ENCODE peak calls at places on chromosomes 16 and 17, in five cellular contexts. M is amygdala; F is HCT116; B is A549; A is activated naive CD4-positive, alpha-beta T cell treated with anti-CD3 and anti-CD28 coated beads, Interleukin-2, amount 10 ng/mL, durations not matched to agents 7 days and 5 days. D is an unnamed sample.

GRCh38 chr16:17518441-17518840 is 47.7 kb upstream of the XYLT1 start:
- DNase-seq in A (no peak), B (no peak), F (no peak), M (no peak), D (no peak)

GRCh38 chr17:28744104-28744801 is 442 bp downstream of the TRAF4 start:
- DNase-seq in B (peak), M (no peak), F (no peak), A (peak), D (peak)

GRCh38 chr16:68128577-68129305 is 43.6 kb downstream of the NFATC3 start:
- DNase-seq in F (no peak), M (no peak), A (no peak), B (no peak), D (no peak)

GRCh38 chr17:72303787-72304733 is 183.2 kb downstream of the SOX9 start:
- DNase-seq in F (no peak), A (no peak), B (no peak), M (no peak), D (no peak)

GRCh38 chr17:19237389-19238166 is 412 bp downstream of the EPN2 start:
- DNase-seq in F (no peak), B (peak), A (peak), M (no peak), D (no peak)

GRCh38 chr17:8125196-8125946 is 1.5 kb upstream of the HES7 start:
- DNase-seq in B (peak), A (peak), F (peak), M (peak), D (peak)

GRCh38 chr16:86752582-86753175 is 174.3 kb downstream of the FOXL1 start:
- DNase-seq in F (no peak), A (no peak), B (no peak), M (no peak), D (no peak)

GRCh38 chr17:61699032-61699431 is 108.0 kb upstream of the NACA2 start:
- DNase-seq in A (no peak), F (no peak), B (no peak), M (no peak), D (no peak)

GRCh38 chr16:73057369-73058210 is 9.7 kb upstream of the ZFHX3 start:
- DNase-seq in M (no peak), B (no peak), A (no peak), F (no peak), D (peak)

GRCh38 chr17:79204261-79204660 is 129.6 kb downstream of the ENGASE start:
- DNase-seq in M (no peak), F (no peak), B (no peak), A (no peak), D (no peak)

GRCh38 chr16:75109732-75110243 is 6.8 kb downstream of the LDHD start:
- DNase-seq in M (no peak), B (no peak), F (no peak), A (no peak), D (no peak)

GRCh38 chr17:31457391-31458234 is 66.1 kb downstream of the RAB11FIP4 start:
- DNase-seq in B (no peak), A (no peak), F (no peak), M (no peak), D (no peak)

GRCh38 chr17:40304464-40304863 is 4.5 kb upstream of the RARA start:
- DNase-seq in M (no peak), F (no peak), B (no peak), A (no peak), D (no peak)

GRCh38 chr16:74325331-74325730 is 28.7 kb downstream of the PSMD7 start:
- DNase-seq in M (no peak), F (no peak), A (no peak), B (no peak), D (no peak)

GRCh38 chr16:80656731-80657150 is 115.9 kb downstream of the DYNLRB2 start:
- DNase-seq in B (no peak), M (no peak), F (no peak), A (peak), D (no peak)

GRCh38 chr17:80763293-80763867 is 218.7 kb downstream of the RPTOR start:
- DNase-seq in B (no peak), M (no peak), A (no peak), F (no peak), D (no peak)

GRCh38 chr16:85498607-85499006 is 114.5 kb upstream of the GSE1 start:
- DNase-seq in M (no peak), A (no peak), B (no peak), F (no peak), D (no peak)

GRCh38 chr16:4661661-4662060 is 31.7 kb upstream of the NUDT16L1 start:
- DNase-seq in A (no peak), B (no peak), F (no peak), M (peak), D (no peak)

GRCh38 chr17:66426397-66427033 is 124.1 kb downstream of the PRKCA start:
- DNase-seq in M (no peak), F (peak), B (peak), A (peak), D (no peak)

GRCh38 chr16:711548-712320 is 3.2 kb upstream of the METRN start:
- DNase-seq in F (no peak), B (peak), M (peak), A (peak), D (peak)

GRCh38 chr16:16021988-16022682 is 72.7 kb downstream of the ABCC1 start:
- DNase-seq in M (peak), A (no peak), B (peak), F (peak), D (peak)

GRCh38 chr16:17269434-17269833 is 201.3 kb downstream of the XYLT1 start:
- DNase-seq in M (no peak), B (no peak), F (no peak), A (no peak), D (no peak)

GRCh38 chr17:57853695-57854094 is 3.9 kb upstream of the MRPS23 start:
- DNase-seq in F (no peak), B (no peak), A (no peak), M (no peak), D (no peak)

GRCh38 chr16:80408014-80408413 is 132.8 kb upstream of the DYNLRB2 start:
- DNase-seq in F (no peak), B (no peak), A (no peak), M (no peak), D (no peak)

GRCh38 chr16:8370374-8371015 is 219.8 kb downstream of the TMEM114 start:
- DNase-seq in F (no peak), B (peak), A (no peak), M (no peak), D (no peak)

GRCh38 chr16:51276335-51276734 is 125.3 kb upstream of the SALL1 start:
- DNase-seq in A (no peak), B (no peak), M (no peak), F (no peak), D (no peak)

GRCh38 chr17:76193616-76194015 is 46.7 kb downstream of the RNF157 start:
- DNase-seq in A (peak), F (no peak), B (no peak), M (no peak), D (no peak)

GRCh38 chr16:69199382-69199781 is 12.4 kb downstream of the SNTB2 start:
- DNase-seq in A (no peak), F (no peak), B (peak), M (no peak), D (no peak)